ENCODE peak calls at places on chromosomes 6 and 20, in seven cellular contexts. C is left ventricle myocardium inferior, F is upper lobe of right lung, V is cardiac muscle cell, T is heart right ventricle, O is WERI-Rb-1, S is tibial artery. M is an unnamed sample.

GRCh38 chr6:80206758-80207157 is 100.3 kb downstream of the BCKDHB start:
- DNase-seq in C (no peak), F (no peak), V (no peak), T (no peak), O (no peak), S (no peak), M (no peak)

GRCh38 chr6:89921197-89921596 is 26.9 kb downstream of the GJA10 start:
- DNase-seq in C (no peak), F (no peak), V (no peak), T (no peak), O (no peak), S (no peak), M (no peak)

GRCh38 chr20:5918856-5919633 is 31.3 kb downstream of the TRMT6 start:
- DNase-seq in C (no peak), F (no peak), V (no peak), T (no peak), O (no peak), S (no peak), M (peak)

GRCh38 chr6:111482236-111482958 is 621 bp downstream of the REV3L start:
- DNase-seq in C (peak), F (peak), V (peak), T (peak), O (peak), S (peak), M (peak)

GRCh38 chr6:9485992-9486391 is 928.9 kb downstream of the TFAP2A start:
- DNase-seq in C (no peak), F (no peak), V (no peak), T (no peak), O (no peak), S (no peak), M (peak)

GRCh38 chr20:52103911-52104545 is 87.6 kb downstream of the ZFP64 start:
- DNase-seq in C (no peak), F (peak), V (no peak), T (no peak), O (no peak), S (no peak), M (peak)

GRCh38 chr6:130615816-130616215 is 211.4 kb upstream of the SMLR1 start:
- DNase-seq in C (no peak), F (no peak), V (no peak), T (no peak), O (no peak), S (no peak), M (no peak)

GRCh38 chr6:162856885-162857284 is 129.1 kb downstream of the PACRG start:
- DNase-seq in C (no peak), F (no peak), V (peak), T (peak), O (peak), S (no peak), M (peak)

GRCh38 chr6:164455835-164456234 is 853.6 kb downstream of the C6orf118 start:
- DNase-seq in C (no peak), F (no peak), V (no peak), T (no peak), O (no peak), S (no peak), M (no peak)

GRCh38 chr6:73580247-73581149 is 59.7 kb upstream of the EEF1A1 start:
- DNase-seq in C (peak), F (peak), V (peak), T (peak), O (no peak), S (peak), M (peak)

GRCh38 chr6:24721461-24722215 is 2.7 kb upstream of the C6orf62 start:
- DNase-seq in C (peak), F (no peak), V (no peak), T (peak), O (no peak), S (peak), M (no peak)

GRCh38 chr6:44074383-44075136 is 52.7 kb downstream of the MRPL14 start:
- DNase-seq in C (peak), F (peak), V (peak), T (peak), O (peak), S (peak), M (no peak)

GRCh38 chr6:137829641-137830083 is 37.4 kb upstream of the TNFAIP3 start:
- DNase-seq in C (no peak), F (no peak), V (no peak), T (no peak), O (no peak), S (no peak), M (peak)

GRCh38 chr6:82015043-82015442 is 232.5 kb downstream of the IBTK start:
- DNase-seq in C (no peak), F (no peak), V (no peak), T (no peak), O (no peak), S (no peak), M (no peak)

GRCh38 chr20:51631011-51631950 is 88.8 kb upstream of the NFATC2 start:
- DNase-seq in C (peak), F (no peak), V (no peak), T (peak), O (no peak), S (peak), M (peak)

GRCh38 chr20:41533537-41534136 is 84.5 kb downstream of the CHD6 start:
- DNase-seq in C (no peak), F (no peak), V (no peak), T (no peak), O (no peak), S (no peak), M (no peak)

GRCh38 chr6:24797596-24798216 is 1.0 kb downstream of the ARMH2 start:
- DNase-seq in C (no peak), F (no peak), V (no peak), T (no peak), O (no peak), S (no peak), M (no peak)

GRCh38 chr6:168116446-168116974 is 37.5 kb upstream of the FRMD1 start:
- DNase-seq in C (no peak), F (no peak), V (no peak), T (no peak), O (no peak), S (peak), M (no peak)

GRCh38 chr6:43129434-43130194 is 41.5 kb upstream of the SRF start:
- DNase-seq in C (no peak), F (no peak), V (peak), T (no peak), O (peak), S (no peak), M (peak)

GRCh38 chr20:37816003-37816402 is 86.9 kb upstream of the VSTM2L start:
- DNase-seq in C (no peak), F (no peak), V (no peak), T (no peak), O (no peak), S (no peak), M (no peak)

GRCh38 chr6:104484626-104485025 is 375.1 kb downstream of the HACE1 start:
- DNase-seq in C (no peak), F (no peak), V (no peak), T (no peak), O (no peak), S (no peak), M (no peak)

GRCh38 chr6:155985660-155986138 is 530.1 kb upstream of the NOX3 start:
- DNase-seq in C (peak), F (no peak), V (no peak), T (peak), O (no peak), S (peak), M (no peak)

GRCh38 chr6:131172237-131172636 is 37.0 kb downstream of the AKAP7 start:
- DNase-seq in C (no peak), F (no peak), V (no peak), T (no peak), O (no peak), S (no peak), M (no peak)

DNA sequence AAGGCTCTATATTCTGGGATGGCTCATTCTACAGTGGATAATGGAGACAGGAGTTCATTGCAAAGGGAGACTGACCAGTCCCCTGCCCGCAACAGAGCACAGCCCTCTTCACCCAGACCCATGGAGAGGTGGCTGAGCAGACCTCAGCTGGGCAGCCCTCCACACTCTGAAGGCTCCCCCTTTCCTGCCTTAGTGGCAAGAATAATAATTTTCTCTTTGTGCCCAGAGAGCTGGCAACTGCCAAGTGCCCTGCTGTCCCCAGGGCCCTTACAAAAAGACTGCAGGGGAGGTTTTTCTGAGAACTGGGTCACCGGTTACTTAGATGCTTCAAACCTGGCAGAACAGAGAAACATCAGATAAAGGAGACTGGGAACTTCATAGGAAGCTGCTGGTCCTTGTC is 35.4 kb upstream of the ZNFX1 start:
- DNase-seq in C (no peak), F (no peak), V (no peak), T (no peak), O (no peak), S (no peak), M (no peak)
- H3K27ac ChIP-seq in C (no peak), F (no peak), V (no peak), T (no peak), O (no peak), S (no peak), M (no peak)

DNA sequence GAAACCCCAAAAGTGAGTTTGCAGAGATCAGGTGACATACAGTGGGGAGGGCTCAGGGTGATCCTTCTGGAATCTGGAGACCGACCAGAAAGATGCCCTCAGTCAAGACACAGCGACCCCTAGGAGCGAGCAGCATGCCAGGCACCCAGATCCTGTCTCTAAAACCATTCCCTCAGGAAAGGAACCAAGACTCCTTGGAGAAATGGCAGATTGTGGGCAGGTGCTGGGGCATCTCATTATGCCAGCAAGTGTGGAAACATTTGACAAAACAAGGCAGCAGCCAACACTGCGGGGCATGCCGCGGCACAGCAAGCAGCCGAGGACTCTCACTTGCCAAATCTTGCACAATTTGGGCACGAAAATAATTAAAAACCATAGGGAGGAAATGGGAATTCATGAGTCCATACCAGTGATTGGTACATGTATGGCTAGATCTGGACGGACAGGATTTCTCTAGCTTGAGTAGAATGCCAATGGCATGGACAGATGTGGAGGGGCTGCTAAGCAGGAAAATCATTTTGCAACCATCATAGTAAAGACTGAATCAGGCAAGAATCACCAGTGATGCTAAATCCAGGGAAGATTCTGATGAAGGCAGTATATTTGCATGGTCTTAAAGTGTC is 76.9 kb downstream of the GINS1 start:
- DNase-seq in C (no peak), F (no peak), V (no peak), T (no peak), O (no peak), S (no peak), M (peak)
- TF ChIP-seq CTCF in C (no peak), F (no peak), V (no peak), T (no peak), O (no peak), S (no peak), M (peak)

GRCh38 chr20:17609978-17610377 is 40.1 kb downstream of the DSTN start:
- DNase-seq in C (no peak), F (no peak), V (no peak), T (no peak), O (no peak), S (peak), M (no peak)
- H3K27ac ChIP-seq in C (peak), F (peak), V (peak), T (no peak), O (no peak), S (peak), M (peak)

DNA sequence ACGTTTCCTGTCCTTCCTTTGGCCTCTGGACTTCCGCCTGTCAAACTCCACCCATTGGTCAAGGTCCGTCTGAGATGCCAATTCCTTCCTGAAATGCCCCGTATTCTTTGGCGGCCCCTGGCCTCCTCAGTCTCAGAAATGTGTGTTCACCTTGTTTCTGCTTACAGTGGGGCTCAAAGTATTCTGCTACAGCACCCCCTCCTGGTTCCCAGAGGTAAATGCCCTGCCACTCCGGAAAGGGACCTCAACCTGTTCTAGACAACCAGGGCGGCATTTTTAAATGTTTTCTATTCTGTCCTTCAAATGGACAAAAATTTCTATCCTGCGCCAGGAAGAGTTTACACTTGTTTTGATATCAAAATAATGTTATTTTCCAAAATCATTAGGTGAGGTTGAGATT is 12.1 kb upstream of the PAX1 start:
- DNase-seq in C (no peak), F (no peak), V (peak), T (no peak), O (no peak), S (no peak), M (no peak)
- TF ChIP-seq CTCF in C (no peak), F (no peak), V (no peak), T (no peak), O (peak), S (no peak), M (no peak)

GRCh38 chr20:11247059-11247630 is 573.3 kb upstream of the JAG1 start:
- DNase-seq in C (no peak), F (no peak), V (no peak), T (no peak), O (peak), S (no peak), M (no peak)

GRCh38 chr20:11248691-11249178 is 574.9 kb upstream of the JAG1 start:
- DNase-seq in C (no peak), F (no peak), V (no peak), T (no peak), O (peak), S (no peak), M (no peak)

GRCh38 chr20:11249239-11249638 is 575.4 kb upstream of the JAG1 start:
- DNase-seq in C (no peak), F (no peak), V (no peak), T (no peak), O (no peak), S (no peak), M (no peak)

GRCh38 chr20:11247943-11248475 is 574.2 kb upstream of the JAG1 start:
- DNase-seq in C (no peak), F (no peak), V (no peak), T (no peak), O (no peak), S (no peak), M (no peak)

GRCh38 chr20:11249683-11250082 is 575.9 kb upstream of the JAG1 start:
- DNase-seq in C (no peak), F (no peak), V (no peak), T (no peak), O (no peak), S (no peak), M (no peak)
- H3K27ac ChIP-seq in C (no peak), F (no peak), V (no peak), T (no peak), O (no peak), S (no peak), M (no peak)

M was measured in RWPE1.